ENCODE peak calls at places on chromosome 7, in eight cellular contexts. F is foreskin fibroblast; N is Ammon's horn; G is choroid plexus epithelial cell; Z is CD4-positive, CD25-positive, alpha-beta regulatory T cell; K is mesenteric fat pad; L is RPMI7951; S is left colon. W is an unnamed sample.

GRCh38 chr7:149887311-149887710 is 13.5 kb downstream of the ATP6V0E2 start:
- DNase-seq in Z (no peak), K (no peak), S (no peak), N (no peak), L (no peak), G (no peak), F (no peak), W (no peak)

GRCh38 chr7:75658802-75659201 is 79.9 kb downstream of the HIP1 start:
- DNase-seq in Z (no peak), L (no peak), G (no peak), K (no peak), S (no peak), F (no peak), N (no peak), W (no peak)

GRCh38 chr7:130943981-130944380 is 210.0 kb upstream of the KLF14 start:
- DNase-seq in F (no peak), N (no peak), S (no peak), L (no peak), Z (no peak), K (no peak), G (no peak), W (no peak)

GRCh38 chr7:94913391-94913790 is 6.0 kb downstream of the PPP1R9A start:
- DNase-seq in N (no peak), F (no peak), S (no peak), K (no peak), G (no peak), L (no peak), Z (no peak), W (no peak)

GRCh38 chr7:107286751-107287621 is 118.2 kb downstream of the HBP1 start:
- DNase-seq in Z (no peak), N (peak; percentile 37), K (no peak), S (no peak), G (no peak), F (no peak), L (no peak), W (no peak)

GRCh38 chr7:53035499-53036412 is at the start of gene POM121L12:
- DNase-seq in K (no peak), L (no peak), Z (no peak), F (no peak), S (no peak), G (no peak), N (no peak), W (no peak)

GRCh38 chr7:125984795-125985194 is 1055.2 kb upstream of the POT1 start:
- DNase-seq in Z (no peak), G (no peak), F (no peak), N (no peak), S (no peak), L (no peak), K (no peak), W (no peak)

GRCh38 chr7:147207988-147208387 is 1091.4 kb downstream of the CNTNAP2 start:
- DNase-seq in Z (no peak), L (no peak), F (no peak), G (no peak), K (no peak), N (no peak), S (no peak), W (no peak)

GRCh38 chr7:155711081-155711480 is 66.6 kb downstream of the RBM33 start:
- DNase-seq in S (no peak), K (no peak), L (no peak), F (no peak), G (no peak), N (no peak), Z (no peak), W (no peak)

GRCh38 chr7:105387621-105388372 is 924 bp downstream of the SRPK2 start:
- DNase-seq in Z (peak; percentile 65), F (peak; percentile 19), L (peak; percentile 69), K (no peak), G (peak; percentile 55), N (peak; percentile 69), S (peak; percentile 55), W (peak; percentile 24)

GRCh38 chr7:138842111-138842510 is 44.1 kb upstream of the ATP6V0A4 start:
- DNase-seq in F (no peak), L (peak; percentile 86), S (no peak), Z (no peak), G (peak; percentile 90), N (no peak), K (no peak), W (no peak)

GRCh38 chr7:116840256-116840655 is 22.1 kb upstream of the CAPZA2 start:
- DNase-seq in Z (no peak), K (no peak), L (no peak), G (no peak), S (no peak), F (no peak), N (no peak), W (no peak)

GRCh38 chr7:84614821-84615506 is 420.4 kb upstream of the SEMA3A start:
- DNase-seq in K (no peak), N (no peak), L (no peak), S (no peak), Z (no peak), F (no peak), G (peak; percentile 53), W (no peak)

GRCh38 chr7:12731214-12731656 is 43.8 kb downstream of the ARL4A start:
- DNase-seq in G (peak; percentile 72), L (no peak), F (peak; percentile 24), K (no peak), S (no peak), N (no peak), Z (peak; percentile 66), W (peak; percentile 17)

GRCh38 chr7:17907014-17907413 is 33.3 kb downstream of the SNX13 start:
- DNase-seq in Z (no peak), K (no peak), G (no peak), L (peak; percentile 36), N (no peak), S (no peak), F (peak; percentile 7), W (no peak)

GRCh38 chr7:88337556-88337955 is 30.9 kb upstream of the STEAP4 start:
- DNase-seq in L (peak; percentile 5), Z (no peak), G (peak; percentile 43), F (peak; percentile 41), S (no peak), K (no peak), N (no peak), W (no peak)

GRCh38 chr7:1459930-1460756 is 873 bp upstream of the MICALL2 start:
- DNase-seq in K (no peak), F (no peak), L (peak; percentile 26), Z (peak; percentile 24), G (peak; percentile 59), N (no peak), S (no peak), W (no peak)

GRCh38 chr7:23680417-23681405 is 712 bp downstream of the FAM221A start:
- DNase-seq in S (peak; percentile 83), G (peak; percentile 75), Z (peak; percentile 74), N (peak; percentile 76), K (no peak), L (peak; percentile 53), F (peak; percentile 38), W (no peak)